ENCODE peak calls at places on chromosomes 12 and 14, in eight cellular contexts. One of them, this sample, is unnamed.

GRCh38 chr14:101624579-101624978 is 63.3 kb downstream of the DIO3 start:
- DNase-seq in AG04450: no peak
- DNase-seq in WERI-Rb-1: no peak
- DNase-seq in left ventricle myocardium inferior: no peak
- DNase-seq in GM06990: no peak
- DNase-seq in AG09309: no peak
- DNase-seq in pancreas: no peak
- DNase-seq in cardiac muscle cell: peak
- DNase-seq in this sample: no peak

GRCh38 chr12:66636771-66637170 is 42.1 kb downstream of the GRIP1 start:
- DNase-seq in left ventricle myocardium inferior: peak
- DNase-seq in GM06990: no peak
- DNase-seq in AG09309: no peak
- DNase-seq in AG04450: no peak
- DNase-seq in WERI-Rb-1: peak
- DNase-seq in cardiac muscle cell: no peak
- DNase-seq in pancreas: no peak
- DNase-seq in this sample: no peak

GRCh38 chr12:19833775-19834501 is 394.6 kb downstream of the AEBP2 start:
- DNase-seq in pancreas: no peak
- DNase-seq in left ventricle myocardium inferior: no peak
- DNase-seq in AG09309: peak
- DNase-seq in GM06990: no peak
- DNase-seq in WERI-Rb-1: no peak
- DNase-seq in AG04450: no peak
- DNase-seq in cardiac muscle cell: peak
- DNase-seq in this sample: no peak

GRCh38 chr12:97075583-97076268 is 168.7 kb downstream of the NEDD1 start:
- DNase-seq in AG04450: no peak
- DNase-seq in pancreas: no peak
- DNase-seq in WERI-Rb-1: no peak
- DNase-seq in cardiac muscle cell: peak
- DNase-seq in left ventricle myocardium inferior: no peak
- DNase-seq in AG09309: no peak
- DNase-seq in GM06990: no peak
- DNase-seq in this sample: no peak

GRCh38 chr12:98575013-98575412 is 18.5 kb upstream of the SLC25A3 start:
- DNase-seq in WERI-Rb-1: no peak
- DNase-seq in left ventricle myocardium inferior: no peak
- DNase-seq in cardiac muscle cell: no peak
- DNase-seq in GM06990: no peak
- DNase-seq in AG04450: no peak
- DNase-seq in AG09309: no peak
- DNase-seq in pancreas: no peak
- DNase-seq in this sample: no peak

GRCh38 chr14:99566390-99567354 is 37.3 kb downstream of the CCDC85C start:
- DNase-seq in cardiac muscle cell: no peak
- DNase-seq in pancreas: no peak
- DNase-seq in GM06990: no peak
- DNase-seq in AG09309: no peak
- DNase-seq in WERI-Rb-1: no peak
- DNase-seq in left ventricle myocardium inferior: no peak
- DNase-seq in AG04450: no peak
- DNase-seq in this sample: no peak

GRCh38 chr12:29688914-29689313 is 94.8 kb downstream of the TMTC1 start:
- DNase-seq in left ventricle myocardium inferior: no peak
- DNase-seq in pancreas: no peak
- DNase-seq in AG04450: no peak
- DNase-seq in AG09309: no peak
- DNase-seq in GM06990: no peak
- DNase-seq in cardiac muscle cell: no peak
- DNase-seq in WERI-Rb-1: no peak
- DNase-seq in this sample: no peak

GRCh38 chr12:88960213-88960878 is 380.1 kb upstream of the KITLG start:
- DNase-seq in AG04450: no peak
- DNase-seq in cardiac muscle cell: peak
- DNase-seq in left ventricle myocardium inferior: no peak
- DNase-seq in WERI-Rb-1: no peak
- DNase-seq in GM06990: no peak
- DNase-seq in pancreas: no peak
- DNase-seq in AG09309: no peak
- DNase-seq in this sample: no peak

GRCh38 chr14:23078692-23079116 is 16.2 kb downstream of the ACIN1 start:
- DNase-seq in AG09309: peak
- DNase-seq in cardiac muscle cell: peak
- DNase-seq in AG04450: peak
- DNase-seq in left ventricle myocardium inferior: no peak
- DNase-seq in GM06990: no peak
- DNase-seq in WERI-Rb-1: peak
- DNase-seq in pancreas: no peak
- DNase-seq in this sample: no peak

GRCh38 chr12:114682920-114683708 is 861 bp downstream of the TBX3 start:
- DNase-seq in AG04450: no peak
- DNase-seq in AG09309: no peak
- DNase-seq in GM06990: no peak
- DNase-seq in pancreas: no peak
- DNase-seq in left ventricle myocardium inferior: no peak
- DNase-seq in WERI-Rb-1: peak
- DNase-seq in cardiac muscle cell: no peak
- DNase-seq in this sample: no peak

GRCh38 chr14:89067293-89067972 is 243.0 kb downstream of the TTC8 start:
- DNase-seq in AG04450: no peak
- DNase-seq in pancreas: no peak
- DNase-seq in left ventricle myocardium inferior: no peak
- DNase-seq in WERI-Rb-1: no peak
- DNase-seq in AG09309: no peak
- DNase-seq in cardiac muscle cell: no peak
- DNase-seq in GM06990: peak
- DNase-seq in this sample: no peak

GRCh38 chr14:81200041-81200440 is 20.7 kb downstream of the GTF2A1 start:
- DNase-seq in pancreas: no peak
- DNase-seq in GM06990: no peak
- DNase-seq in WERI-Rb-1: no peak
- DNase-seq in left ventricle myocardium inferior: no peak
- DNase-seq in AG09309: no peak
- DNase-seq in AG04450: no peak
- DNase-seq in cardiac muscle cell: no peak
- DNase-seq in this sample: no peak

GRCh38 chr12:102879144-102879763 is 37.8 kb downstream of the PAH start:
- DNase-seq in left ventricle myocardium inferior: peak
- DNase-seq in AG04450: no peak
- DNase-seq in AG09309: peak
- DNase-seq in cardiac muscle cell: peak
- DNase-seq in WERI-Rb-1: peak
- DNase-seq in pancreas: no peak
- DNase-seq in GM06990: peak
- DNase-seq in this sample: peak

GRCh38 chr12:92326877-92327276 is 181.2 kb upstream of the BTG1 start:
- DNase-seq in AG04450: no peak
- DNase-seq in left ventricle myocardium inferior: no peak
- DNase-seq in WERI-Rb-1: no peak
- DNase-seq in pancreas: no peak
- DNase-seq in AG09309: no peak
- DNase-seq in cardiac muscle cell: no peak
- DNase-seq in GM06990: no peak
- DNase-seq in this sample: no peak

GRCh38 chr12:92334552-92334951 is 188.9 kb upstream of the BTG1 start:
- DNase-seq in WERI-Rb-1: no peak
- DNase-seq in left ventricle myocardium inferior: no peak
- DNase-seq in AG09309: no peak
- DNase-seq in cardiac muscle cell: no peak
- DNase-seq in pancreas: no peak
- DNase-seq in AG04450: no peak
- DNase-seq in GM06990: no peak
- DNase-seq in this sample: no peak

GRCh38 chr12:92331383-92331782 is 185.7 kb upstream of the BTG1 start:
- DNase-seq in AG09309: no peak
- DNase-seq in AG04450: no peak
- DNase-seq in GM06990: no peak
- DNase-seq in left ventricle myocardium inferior: no peak
- DNase-seq in WERI-Rb-1: no peak
- DNase-seq in pancreas: no peak
- DNase-seq in cardiac muscle cell: no peak
- DNase-seq in this sample: no peak

GRCh38 chr12:92332552-92332951 is 186.9 kb upstream of the BTG1 start:
- DNase-seq in pancreas: no peak
- DNase-seq in left ventricle myocardium inferior: no peak
- DNase-seq in WERI-Rb-1: no peak
- DNase-seq in AG04450: no peak
- DNase-seq in cardiac muscle cell: no peak
- DNase-seq in GM06990: no peak
- DNase-seq in AG09309: no peak
- DNase-seq in this sample: no peak

GRCh38 chr12:92330654-92331053 is 185.0 kb upstream of the BTG1 start:
- DNase-seq in WERI-Rb-1: no peak
- DNase-seq in pancreas: no peak
- DNase-seq in AG04450: no peak
- DNase-seq in GM06990: no peak
- DNase-seq in AG09309: no peak
- DNase-seq in cardiac muscle cell: no peak
- DNase-seq in left ventricle myocardium inferior: no peak
- DNase-seq in this sample: no peak
- TF ChIP-seq CTCF in WERI-Rb-1: no peak
- TF ChIP-seq CTCF in pancreas: no peak
- TF ChIP-seq CTCF in AG04450: no peak
- TF ChIP-seq CTCF in GM06990: no peak
- TF ChIP-seq CTCF in AG09309: no peak
- TF ChIP-seq CTCF in cardiac muscle cell: no peak
- TF ChIP-seq CTCF in left ventricle myocardium inferior: no peak
- TF ChIP-seq CTCF in this sample: no peak

GRCh38 chr12:10242539-10242938 is 29.9 kb downstream of the GABARAPL1 start:
- DNase-seq in pancreas: no peak
- DNase-seq in GM06990: peak
- DNase-seq in left ventricle myocardium inferior: no peak
- DNase-seq in AG09309: no peak
- DNase-seq in cardiac muscle cell: peak
- DNase-seq in AG04450: no peak
- DNase-seq in WERI-Rb-1: no peak
- DNase-seq in this sample: no peak
- H3K4me3 ChIP-seq in pancreas: no peak
- H3K4me3 ChIP-seq in GM06990: no peak
- H3K4me3 ChIP-seq in left ventricle myocardium inferior: no peak
- H3K4me3 ChIP-seq in AG09309: no peak
- H3K4me3 ChIP-seq in cardiac muscle cell: no peak
- H3K4me3 ChIP-seq in AG04450: no peak
- H3K4me3 ChIP-seq in WERI-Rb-1: no peak
- H3K4me3 ChIP-seq in this sample: no peak

GRCh38 chr12:111807232-111807631 is 34.8 kb upstream of the MAPKAPK5 start:
- DNase-seq in cardiac muscle cell: no peak
- DNase-seq in AG09309: no peak
- DNase-seq in left ventricle myocardium inferior: no peak
- DNase-seq in pancreas: peak
- DNase-seq in GM06990: no peak
- DNase-seq in WERI-Rb-1: no peak
- DNase-seq in AG04450: no peak
- DNase-seq in this sample: no peak

GRCh38 chr12:111818340-111818739 is 23.7 kb upstream of the MAPKAPK5 start:
- DNase-seq in AG09309: no peak
- DNase-seq in GM06990: no peak
- DNase-seq in WERI-Rb-1: no peak
- DNase-seq in AG04450: no peak
- DNase-seq in left ventricle myocardium inferior: no peak
- DNase-seq in cardiac muscle cell: no peak
- DNase-seq in pancreas: peak
- DNase-seq in this sample: no peak

GRCh38 chr12:111816065-111816615 is 25.9 kb upstream of the MAPKAPK5 start:
- DNase-seq in WERI-Rb-1: no peak
- DNase-seq in AG09309: no peak
- DNase-seq in pancreas: peak
- DNase-seq in cardiac muscle cell: no peak
- DNase-seq in left ventricle myocardium inferior: no peak
- DNase-seq in GM06990: no peak
- DNase-seq in AG04450: no peak
- DNase-seq in this sample: no peak

GRCh38 chr12:111812881-111813741 is 28.9 kb upstream of the MAPKAPK5 start:
- DNase-seq in GM06990: peak
- DNase-seq in AG09309: peak
- DNase-seq in left ventricle myocardium inferior: peak
- DNase-seq in WERI-Rb-1: peak
- DNase-seq in AG04450: peak
- DNase-seq in pancreas: peak
- DNase-seq in cardiac muscle cell: peak
- DNase-seq in this sample: peak
- TF ChIP-seq CTCF in GM06990: peak
- TF ChIP-seq CTCF in AG09309: peak
- TF ChIP-seq CTCF in left ventricle myocardium inferior: peak
- TF ChIP-seq CTCF in WERI-Rb-1: peak
- TF ChIP-seq CTCF in AG04450: peak
- TF ChIP-seq CTCF in pancreas: peak
- TF ChIP-seq CTCF in cardiac muscle cell: peak
- TF ChIP-seq CTCF in this sample: peak

GRCh38 chr12:1527789-1528188 is 66.6 kb downstream of the FBXL14 start:
- DNase-seq in pancreas: no peak
- DNase-seq in left ventricle myocardium inferior: no peak
- DNase-seq in AG09309: peak
- DNase-seq in AG04450: no peak
- DNase-seq in WERI-Rb-1: no peak
- DNase-seq in cardiac muscle cell: peak
- DNase-seq in GM06990: no peak
- DNase-seq in this sample: no peak

GRCh38 chr12:1528791-1529190 is 65.6 kb downstream of the FBXL14 start:
- DNase-seq in cardiac muscle cell: no peak
- DNase-seq in AG09309: no peak
- DNase-seq in pancreas: no peak
- DNase-seq in left ventricle myocardium inferior: no peak
- DNase-seq in AG04450: no peak
- DNase-seq in GM06990: no peak
- DNase-seq in WERI-Rb-1: no peak
- DNase-seq in this sample: no peak

GRCh38 chr12:1530592-1531159 is 63.7 kb downstream of the FBXL14 start:
- DNase-seq in AG09309: no peak
- DNase-seq in pancreas: peak
- DNase-seq in AG04450: no peak
- DNase-seq in WERI-Rb-1: no peak
- DNase-seq in left ventricle myocardium inferior: no peak
- DNase-seq in cardiac muscle cell: no peak
- DNase-seq in GM06990: no peak
- DNase-seq in this sample: no peak

GRCh38 chr12:1529862-1530591 is 64.4 kb downstream of the FBXL14 start:
- DNase-seq in WERI-Rb-1: peak
- DNase-seq in cardiac muscle cell: no peak
- DNase-seq in GM06990: peak
- DNase-seq in pancreas: peak
- DNase-seq in AG04450: no peak
- DNase-seq in left ventricle myocardium inferior: peak
- DNase-seq in AG09309: no peak
- DNase-seq in this sample: no peak

DNA sequence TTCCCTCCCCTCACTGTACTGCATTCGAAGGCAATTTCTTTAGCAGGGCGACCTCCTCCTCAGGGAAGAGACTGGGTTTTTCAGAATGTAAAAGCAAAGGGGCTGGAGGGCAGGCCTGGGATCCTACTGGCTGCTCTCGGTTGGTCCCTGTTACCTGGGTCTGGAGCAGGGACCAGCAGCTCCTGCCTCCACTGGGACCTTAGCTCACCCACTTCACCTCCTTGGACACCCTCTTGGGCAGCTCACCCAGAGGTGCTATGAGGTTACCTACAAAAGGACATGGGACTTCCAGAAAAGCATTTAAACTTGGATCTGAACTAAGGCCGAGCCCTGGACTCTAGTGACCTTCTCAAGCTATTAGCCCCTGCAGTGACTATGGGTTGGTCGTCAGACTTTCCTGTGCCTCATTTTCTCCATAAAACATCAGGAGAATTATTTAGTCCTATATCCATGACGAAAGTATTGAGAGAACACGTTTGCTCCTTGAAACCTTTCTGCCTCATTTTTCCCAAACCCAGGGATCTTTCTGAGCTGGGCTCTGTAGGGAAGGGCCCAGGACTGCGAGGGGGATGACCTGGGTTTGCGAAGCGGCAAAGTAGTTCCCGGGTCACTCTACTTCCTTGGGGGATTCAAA is 65.0 kb downstream of the FBXL14 start:
- DNase-seq in AG04450: no peak
- DNase-seq in left ventricle myocardium inferior: no peak
- DNase-seq in WERI-Rb-1: no peak
- DNase-seq in AG09309: no peak
- DNase-seq in GM06990: no peak
- DNase-seq in pancreas: no peak
- DNase-seq in cardiac muscle cell: no peak
- DNase-seq in this sample: no peak
- H3K4me3 ChIP-seq in AG04450: peak
- H3K4me3 ChIP-seq in left ventricle myocardium inferior: peak
- H3K4me3 ChIP-seq in WERI-Rb-1: no peak
- H3K4me3 ChIP-seq in AG09309: peak
- H3K4me3 ChIP-seq in GM06990: peak
- H3K4me3 ChIP-seq in pancreas: no peak
- H3K4me3 ChIP-seq in cardiac muscle cell: peak
- H3K4me3 ChIP-seq in this sample: peak